ENCODE peak calls at places on chromosomes 3 and 15, in ten cellular contexts. M is PC-3, U is Peyer's patch, B is psoas muscle, T is left ventricle myocardium inferior, J is kidney, W is body of pancreas, O is neural progenitor cell, S is A673, R is stomach. P is an unnamed sample.

GRCh38 chr3:151166161-151166560 is 36.9 kb downstream of the GPR171 start:
- DNase-seq in M (peak; percentile 28), U (no peak), B (no peak), T (no peak), J (no peak), W (no peak), O (no peak), S (no peak), R (no peak), P (no peak)

GRCh38 chr15:41492597-41493204 is 973 bp upstream of the ITPKA start:
- DNase-seq in M (no peak), U (no peak), B (no peak), T (no peak), J (no peak), W (no peak), O (peak; percentile 82), S (no peak), R (no peak), P (no peak)

GRCh38 chr3:53806182-53807116 is 39.8 kb downstream of the CHDH start:
- DNase-seq in M (peak; percentile 18), U (peak; percentile 50), B (no peak), T (no peak), J (no peak), W (peak; percentile 44), O (no peak), S (no peak), R (no peak), P (no peak)

GRCh38 chr3:187267306-187267705 is 24.2 kb downstream of the MASP1 start:
- DNase-seq in M (no peak), U (no peak), B (no peak), T (no peak), J (no peak), W (no peak), O (no peak), S (no peak), R (no peak), P (no peak)

GRCh38 chr15:60213377-60214010 is 184.3 kb downstream of the ANXA2 start:
- DNase-seq in M (no peak), U (no peak), B (no peak), T (no peak), J (no peak), W (no peak), O (no peak), S (no peak), R (no peak), P (no peak)

GRCh38 chr3:128080323-128080898 is 28.2 kb downstream of the SEC61A1 start:
- DNase-seq in M (peak; percentile 67), U (no peak), B (no peak), T (no peak), J (no peak), W (no peak), O (no peak), S (no peak), R (no peak), P (no peak)

GRCh38 chr3:102718651-102719050 is 283.8 kb downstream of the ZPLD1 start:
- DNase-seq in M (no peak), U (no peak), B (no peak), T (no peak), J (no peak), W (no peak), O (no peak), S (no peak), R (no peak), P (no peak)

GRCh38 chr3:197906023-197906849 is 43.8 kb upstream of the RPL35A start:
- DNase-seq in M (peak; percentile 95), U (peak; percentile 91), B (peak; percentile 90), T (peak; percentile 83), J (peak; percentile 95), W (peak; percentile 83), O (peak; percentile 94), S (peak; percentile 89), R (peak; percentile 87), P (peak; percentile 62)

GRCh38 chr3:23183731-23184130 is 19.4 kb upstream of the UBE2E2 start:
- DNase-seq in M (peak; percentile 81), U (peak; percentile 53), B (no peak), T (no peak), J (no peak), W (peak; percentile 45), O (peak; percentile 76), S (peak; percentile 39), R (peak; percentile 40), P (peak; percentile 58)

GRCh38 chr3:52339612-52340011 is 23.5 kb downstream of the DNAH1 start:
- DNase-seq in M (peak; percentile 80), U (peak; percentile 56), B (no peak), T (no peak), J (no peak), W (peak; percentile 39), O (peak; percentile 80), S (peak; percentile 71), R (no peak), P (peak; percentile 84)

GRCh38 chr15:77633913-77634265 is 1.2 kb upstream of the LINGO1 start:
- DNase-seq in M (no peak), U (no peak), B (no peak), T (no peak), J (no peak), W (peak; percentile 25), O (peak; percentile 82), S (no peak), R (no peak), P (no peak)

GRCh38 chr3:9175421-9175820 is 74.0 kb downstream of the SRGAP3 start:
- DNase-seq in M (peak; percentile 94), U (no peak), B (no peak), T (no peak), J (peak; percentile 81), W (peak; percentile 45), O (no peak), S (no peak), R (peak; percentile 66), P (no peak)

GRCh38 chr15:84104853-84105252 is 130.7 kb upstream of the GOLGA6L4 start:
- DNase-seq in M (no peak), U (no peak), B (no peak), T (no peak), J (no peak), W (no peak), O (no peak), S (no peak), R (no peak), P (no peak)

GRCh38 chr3:16178628-16178988 is 4.1 kb downstream of the GALNT15 start:
- DNase-seq in M (no peak), U (no peak), B (no peak), T (no peak), J (no peak), W (no peak), O (no peak), S (no peak), R (no peak), P (no peak)
- TF ChIP-seq CTCF in M (peak; percentile 25), U (no peak), B (no peak), T (peak; percentile 29), J (no peak), W (no peak), O (no peak), S (no peak), R (no peak), P (peak; percentile 45)

DNA sequence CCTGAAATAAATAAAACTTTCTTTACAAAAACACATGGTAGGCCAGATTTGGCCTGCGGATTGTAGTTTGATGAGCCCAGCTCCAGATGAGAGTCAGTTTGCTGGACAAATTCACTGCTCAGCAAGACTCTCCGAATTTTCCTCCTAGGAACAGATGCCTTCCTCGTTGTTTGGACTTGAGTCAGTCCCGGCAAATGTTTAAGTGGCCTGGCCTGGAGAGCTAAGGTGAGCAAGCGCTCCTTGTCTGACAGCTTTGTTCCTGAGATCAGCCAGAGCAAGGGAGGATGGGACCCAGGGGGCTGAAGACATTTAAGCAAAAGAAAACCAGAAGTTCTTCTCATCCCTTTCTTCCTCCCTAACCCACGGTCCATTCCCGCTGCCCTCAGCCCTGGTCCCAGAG is 40.2 kb downstream of the POLR2M start:
- DNase-seq in M (no peak), U (no peak), B (no peak), T (no peak), J (no peak), W (no peak), O (no peak), S (no peak), R (no peak), P (no peak)
- H3K4me1 ChIP-seq in M (no peaks in the 10 kb centered on the region), U (no peaks in the 10 kb centered on the region), B (no peaks in the 10 kb centered on the region), T (no peaks in the 10 kb centered on the region), J (no peaks in the 10 kb centered on the region), W (no peaks in the 10 kb centered on the region), O (peaks cover 20% of the 10 kb centered on the region), S (no peaks in the 10 kb centered on the region), R (no peaks in the 10 kb centered on the region), P (no peaks in the 10 kb centered on the region)

GRCh38 chr15:27608248-27608647 is 490.9 kb downstream of the OCA2 start:
- DNase-seq in M (no peak), U (no peak), B (no peak), T (no peak), J (no peak), W (no peak), O (no peak), S (no peak), R (no peak), P (no peak)
- TF ChIP-seq CTCF in M (no peak), U (no peak), B (no peak), T (no peak), J (no peak), W (no peak), O (no peak), S (no peak), R (no peak), P (no peak)

DNA sequence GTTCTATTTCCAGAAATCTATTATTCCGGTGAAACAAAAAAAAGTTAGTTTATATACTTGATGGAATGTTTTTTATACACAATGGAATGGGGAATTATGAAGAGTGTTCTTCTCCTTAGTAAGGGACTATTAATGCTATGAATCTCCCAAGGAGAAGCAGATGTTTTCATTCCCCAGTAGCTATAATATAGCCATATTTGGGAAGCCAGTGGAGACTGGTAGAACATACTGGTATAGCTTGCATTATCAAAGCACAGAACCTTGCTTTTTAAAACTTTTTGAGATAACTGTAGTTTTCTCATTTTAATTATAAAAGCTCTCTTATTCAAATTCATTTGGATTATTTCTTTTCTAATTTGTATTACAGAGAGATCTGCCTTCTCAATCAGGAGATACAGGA is 38.3 kb downstream of the ADGRG7 start:
- DNase-seq in M (no peak), U (no peak), B (no peak), T (no peak), J (no peak), W (no peak), O (no peak), S (no peak), R (no peak), P (no peak)
- H3K4me1 ChIP-seq in M (peaks cover 24% of the 10 kb centered on the region), U (no peaks in the 10 kb centered on the region), B (no peaks in the 10 kb centered on the region), T (no peaks in the 10 kb centered on the region), J (no peaks in the 10 kb centered on the region), W (no peaks in the 10 kb centered on the region), O (no peaks in the 10 kb centered on the region), S (peaks cover 13% of the 10 kb centered on the region), R (no peaks in the 10 kb centered on the region), P (no peaks in the 10 kb centered on the region)

P was measured in OCI-LY7.